ENCODE peak calls at places on chromosomes 2 and 18, in seven cellular contexts. H is IMR-90, D is A549, V is tibial artery, R is psoas muscle, S is astrocyte, N is stomach. E is an unnamed sample.

GRCh38 chr2:24920813-24921441 is 890 bp upstream of the ADCY3 start:
- DNase-seq in N (no peak), V (peak; percentile 50), H (no peak), D (peak; percentile 75), S (no peak), R (no peak), E (no peak)

GRCh38 chr2:102355526-102356380 is at the start of gene IL18R1:
- DNase-seq in S (peak; percentile 49), H (peak; percentile 69), V (peak; percentile 85), D (peak; percentile 58), N (peak; percentile 85), R (peak; percentile 81), E (peak; percentile 83)

GRCh38 chr18:50696436-50696835 is 123.4 kb downstream of the MRO start:
- DNase-seq in S (no peak), D (no peak), N (no peak), V (no peak), R (no peak), H (no peak), E (no peak)

GRCh38 chr2:42353792-42354429 is 7.1 kb downstream of the COX7A2L start:
- DNase-seq in R (no peak), N (no peak), D (no peak), S (no peak), H (no peak), V (no peak), E (no peak)

GRCh38 chr2:232174662-232175061 is 203.9 kb upstream of the ALPP start:
- DNase-seq in R (no peak), N (no peak), D (no peak), S (no peak), V (no peak), H (no peak), E (no peak)

GRCh38 chr2:231364061-231364460 is 31.4 kb upstream of the B3GNT7 start:
- DNase-seq in N (no peak), H (no peak), R (no peak), V (peak; percentile 51), D (no peak), S (no peak), E (no peak)

GRCh38 chr2:38128653-38129052 is 52.7 kb upstream of the CYP1B1 start:
- DNase-seq in V (no peak), N (no peak), R (peak; percentile 28), H (no peak), S (no peak), D (no peak), E (no peak)

GRCh38 chr2:47771211-47771610 is 11.7 kb upstream of the MSH6 start:
- DNase-seq in S (peak; percentile 94), D (no peak), V (no peak), N (no peak), R (no peak), H (peak; percentile 97), E (no peak)

GRCh38 chr2:21646449-21646848 is 522.7 kb downstream of the TDRD15 start:
- DNase-seq in H (no peak), S (no peak), D (no peak), N (no peak), V (no peak), R (no peak), E (no peak)

GRCh38 chr18:22607284-22607635 is 189.5 kb upstream of the CTAGE1 start:
- DNase-seq in V (no peak), R (no peak), N (no peak), S (no peak), D (no peak), H (no peak), E (no peak)

GRCh38 chr2:212392048-212392447 is 146.6 kb downstream of the ERBB4 start:
- DNase-seq in H (peak; percentile 3), R (no peak), N (no peak), D (no peak), S (peak; percentile 47), V (no peak), E (no peak)

GRCh38 chr2:32780961-32781360 is 153.1 kb downstream of the TTC27 start:
- DNase-seq in D (no peak), H (no peak), N (no peak), V (no peak), S (peak; percentile 22), R (no peak), E (no peak)

GRCh38 chr2:172639823-172640222 is 83.9 kb downstream of the PDK1 start:
- DNase-seq in R (no peak), S (peak; percentile 91), H (peak; percentile 99), N (no peak), D (no peak), V (no peak), E (no peak)

GRCh38 chr2:150472122-150472899 is 15.2 kb downstream of the RND3 start:
- DNase-seq in S (peak; percentile 94), H (peak; percentile 87), R (peak; percentile 58), V (peak; percentile 76), N (peak; percentile 39), D (no peak), E (peak; percentile 51)

GRCh38 chr2:21633531-21634310 is 510.0 kb downstream of the TDRD15 start:
- DNase-seq in D (no peak), H (no peak), R (no peak), N (no peak), V (no peak), S (no peak), E (no peak)

GRCh38 chr2:218221015-218221414 is 4.0 kb downstream of the ARPC2 start:
- DNase-seq in N (peak; percentile 36), R (no peak), V (no peak), H (no peak), D (no peak), S (no peak), E (no peak)

GRCh38 chr2:3323360-3324035 is 54.1 kb downstream of the EIPR1 start:
- DNase-seq in D (no peak), R (no peak), N (no peak), H (no peak), V (no peak), S (no peak), E (no peak)

GRCh38 chr2:202079289-202079688 is 6.2 kb downstream of the KIAA2012 start:
- DNase-seq in N (no peak), V (no peak), R (no peak), S (no peak), H (no peak), D (no peak), E (no peak)

GRCh38 chr2:155825876-155826275 is 506.6 kb downstream of the NR4A2 start:
- DNase-seq in N (no peak), D (no peak), S (no peak), R (no peak), V (no peak), H (no peak), E (no peak)

GRCh38 chr2:98548920-98549818 is 59.1 kb downstream of the COA5 start:
- DNase-seq in D (no peak), V (peak; percentile 53), R (no peak), N (no peak), S (no peak), H (no peak), E (no peak)

GRCh38 chr18:79987566-79987965 is 797 bp downstream of the TXNL4A start:
- DNase-seq in V (no peak), D (no peak), S (no peak), N (no peak), H (no peak), R (no peak), E (no peak)

GRCh38 chr2:235542728-235543125 is 48.9 kb downstream of the AGAP1 start:
- DNase-seq in R (no peak), V (no peak), S (no peak), D (no peak), N (peak; percentile 67), H (no peak), E (no peak)

GRCh38 chr2:239758325-239758877 is 266.7 kb downstream of the NDUFA10 start:
- DNase-seq in V (no peak), N (no peak), S (peak; percentile 8), R (no peak), H (peak; percentile 3), D (peak; percentile 72), E (no peak)

GRCh38 chr2:228157841-228158240 is 23.6 kb downstream of the SPHKAP start:
- DNase-seq in R (no peak), H (no peak), N (no peak), D (no peak), V (no peak), S (no peak), E (no peak)
- H3K4me1 ChIP-seq in R (no peaks in the 10 kb centered on the region), H (no peaks in the 10 kb centered on the region), N (no peaks in the 10 kb centered on the region), D (no peaks in the 10 kb centered on the region), V (no peaks in the 10 kb centered on the region), S (no peaks in the 10 kb centered on the region), E (peaks cover 9% of the 10 kb centered on the region)

GRCh38 chr2:163856941-163857340 is 121.1 kb upstream of the FIGN start:
- DNase-seq in S (peak; percentile 12), H (no peak), R (no peak), D (no peak), V (no peak), N (no peak), E (no peak)
- H3K4me3 ChIP-seq in S (no peak overlapping the region), H (no peak overlapping the region), R (no peak overlapping the region), D (no peak overlapping the region), V (no peak overlapping the region), N (no peak overlapping the region), E (no peak overlapping the region)

GRCh38 chr18:56639094-56639361 is 636 bp upstream of the TXNL1 start:
- DNase-seq in R (no peak), D (no peak), V (no peak), H (no peak), N (no peak), S (no peak), E (no peak)

GRCh38 chr18:56638232-56639093 is at the start of gene TXNL1:
- DNase-seq in D (peak; percentile 77), V (peak; percentile 100), R (peak; percentile 99), N (peak; percentile 99), S (peak; percentile 95), H (peak; percentile 99), E (peak; percentile 100)

GRCh38 chr18:56635007-56635406 is 3.4 kb downstream of the TXNL1 start:
- DNase-seq in S (no peak), H (no peak), R (no peak), V (no peak), D (no peak), N (no peak), E (no peak)

GRCh38 chr18:56641714-56642331 is 3.4 kb upstream of the TXNL1 start:
- DNase-seq in H (peak; percentile 81), D (no peak), S (peak; percentile 68), V (no peak), N (no peak), R (no peak), E (no peak)

GRCh38 chr18:56637897-56638231 is 528 bp downstream of the TXNL1 start:
- DNase-seq in H (no peak), D (no peak), N (no peak), R (no peak), S (no peak), V (peak; percentile 70), E (no peak)
- TF ChIP-seq CTCF in H (no peak), D (no peak), N (no peak), R (no peak), S (no peak), V (no peak), E (no peak)

DNA sequence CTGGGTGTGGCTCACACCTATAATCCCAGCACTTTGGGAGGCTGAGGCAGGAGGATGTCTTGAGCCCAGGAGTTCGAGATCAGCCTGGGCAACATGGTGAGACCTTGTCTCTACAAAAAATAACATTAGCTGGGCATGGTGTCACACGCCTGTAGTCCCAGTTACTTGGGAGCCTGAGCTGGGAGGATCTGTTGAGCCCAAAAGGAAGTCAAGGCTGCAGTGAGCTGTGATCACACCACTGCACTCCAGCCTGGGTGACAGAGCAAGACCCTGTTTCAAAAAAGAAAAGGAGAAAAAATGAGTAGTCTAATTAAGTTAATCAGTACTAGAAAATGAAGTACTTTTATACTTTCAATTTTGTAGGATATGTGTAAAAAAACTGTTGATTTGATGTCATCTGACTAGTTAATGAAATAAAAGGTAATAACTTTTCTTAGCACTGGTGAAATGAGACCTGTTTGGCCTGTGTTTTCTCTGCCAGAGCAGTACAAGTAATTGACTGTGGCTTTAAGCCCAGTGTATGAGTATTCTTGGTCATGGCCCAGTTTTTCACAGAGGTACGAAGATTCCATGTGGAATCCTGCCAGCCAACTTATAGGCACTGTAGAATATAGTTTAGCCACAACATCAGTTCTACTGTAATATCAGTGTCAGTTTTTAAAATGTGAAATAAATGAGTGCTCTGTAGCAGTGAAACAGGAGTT is 35.8 kb downstream of the MFSD6 start:
- DNase-seq in V (no peak), H (peak; percentile 67), D (no peak), S (peak; percentile 43), N (no peak), R (no peak), E (no peak)
- H3K4me1 ChIP-seq in V (peaks cover 6% of the 10 kb centered on the region), H (peaks cover 4% of the 10 kb centered on the region), D (peaks cover 5% of the 10 kb centered on the region), S (no peaks in the 10 kb centered on the region), N (peaks cover 23% of the 10 kb centered on the region), R (no peaks in the 10 kb centered on the region), E (peaks cover 65% of the 10 kb centered on the region)